ENCODE peak calls at places on chromosome 20, in four cellular contexts. E is PC-3, K is fibroblast of pulmonary artery, S is kidney. L is an unnamed sample.

GRCh38 chr20:38674178-38675133 is 49.8 kb upstream of the SLC32A1 start:
- DNase-seq in K (peak; percentile 57), S (no peak), E (no peak), L (no peak)

GRCh38 chr20:19275038-19275629 is 62.7 kb downstream of the SLC24A3 start:
- DNase-seq in S (no peak), K (no peak), E (no peak), L (peak; percentile 79)

GRCh38 chr20:9179867-9180266 is 111.0 kb downstream of the PLCB4 start:
- DNase-seq in K (no peak), E (no peak), S (no peak), L (no peak)

GRCh38 chr20:19397676-19398075 is 185.2 kb downstream of the SLC24A3 start:
- DNase-seq in E (no peak), K (no peak), S (no peak), L (peak; percentile 26)

GRCh38 chr20:20594171-20594530 is 118.3 kb downstream of the RALGAPA2 start:
- DNase-seq in S (no peak), E (peak; percentile 59), K (peak; percentile 57), L (peak; percentile 42)

GRCh38 chr20:4056880-4057279 is 41.5 kb upstream of the RNF24 start:
- DNase-seq in S (no peak), E (no peak), K (no peak), L (peak; percentile 45)

GRCh38 chr20:15289337-15289736 is 951.9 kb upstream of the FLRT3 start:
- DNase-seq in E (no peak), S (no peak), K (no peak), L (no peak)

GRCh38 chr20:48631114-48632016 is 196.4 kb downstream of the PREX1 start:
- DNase-seq in S (peak; percentile 40), E (no peak), K (peak; percentile 43), L (peak; percentile 32)

GRCh38 chr20:145877-146276 is 3.5 kb downstream of the DEFB126 start:
- DNase-seq in S (no peak), K (no peak), E (no peak), L (no peak)

GRCh38 chr20:59004493-59004762 is 2.6 kb downstream of the CTSZ start:
- DNase-seq in K (no peak), S (peak; percentile 78), E (no peak), L (no peak)

GRCh38 chr20:6635034-6635736 is 132.3 kb upstream of the BMP2 start:
- DNase-seq in S (no peak), K (no peak), E (no peak), L (no peak)

GRCh38 chr20:40897177-40897700 is 131.4 kb upstream of the TOP1 start:
- DNase-seq in K (no peak), S (no peak), E (no peak), L (no peak)

GRCh38 chr20:62855120-62855519 is 6.5 kb downstream of the TCFL5 start:
- DNase-seq in E (no peak), S (no peak), K (no peak), L (no peak)

GRCh38 chr20:21496452-21496851 is 17.4 kb downstream of the NKX2-2 start:
- DNase-seq in S (no peak), E (no peak), K (no peak), L (no peak)

GRCh38 chr20:59583428-59584277 is 20.7 kb upstream of the PHACTR3 start:
- DNase-seq in E (no peak), K (no peak), S (peak; percentile 93), L (no peak)

GRCh38 chr20:63698739-63699465 is 2.5 kb downstream of the TNFRSF6B start:
- DNase-seq in E (peak; percentile 90), K (peak; percentile 81), S (peak; percentile 95), L (peak; percentile 87)

GRCh38 chr20:55394592-55394991 is 610.7 kb downstream of the CBLN4 start:
- DNase-seq in S (no peak), E (no peak), K (no peak), L (no peak)

GRCh38 chr20:56928007-56928406 is 298.9 kb downstream of the TFAP2C start:
- DNase-seq in E (no peak), S (no peak), K (no peak), L (no peak)

GRCh38 chr20:56926501-56926900 is 297.4 kb downstream of the TFAP2C start:
- DNase-seq in S (no peak), E (no peak), K (no peak), L (no peak)

GRCh38 chr20:56933331-56933698 is 304.2 kb downstream of the TFAP2C start:
- DNase-seq in K (no peak), S (no peak), E (peak; percentile 82), L (no peak)

GRCh38 chr20:56932575-56933330 is 303.6 kb downstream of the TFAP2C start:
- DNase-seq in K (no peak), S (no peak), E (peak; percentile 53), L (no peak)

DNA sequence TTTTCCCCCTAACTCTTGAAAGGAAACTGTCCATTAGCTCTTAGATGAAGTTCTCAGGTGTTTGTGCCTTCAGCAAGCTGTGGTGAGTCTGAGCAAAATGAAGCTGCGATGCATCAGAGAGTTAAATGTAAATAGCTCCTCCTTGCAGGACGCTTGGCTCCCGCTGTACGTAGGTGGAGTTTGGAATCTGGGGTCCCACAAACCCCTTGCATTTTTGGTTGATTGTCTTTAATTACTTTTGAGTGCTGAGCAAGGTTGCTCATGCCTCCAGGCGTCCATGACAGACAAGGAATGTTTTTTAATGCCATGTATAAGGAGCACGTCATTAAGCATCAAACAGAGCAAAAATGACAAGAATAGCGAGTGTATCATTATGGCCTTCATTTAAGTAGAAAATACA is 300.5 kb downstream of the TFAP2C start:
- DNase-seq in S (no peak), E (no peak), K (no peak), L (no peak)
- H3K4me3 ChIP-seq in S (no peak overlapping the region), E (no peak overlapping the region), K (no peak overlapping the region), L (no peak overlapping the region)

DNA sequence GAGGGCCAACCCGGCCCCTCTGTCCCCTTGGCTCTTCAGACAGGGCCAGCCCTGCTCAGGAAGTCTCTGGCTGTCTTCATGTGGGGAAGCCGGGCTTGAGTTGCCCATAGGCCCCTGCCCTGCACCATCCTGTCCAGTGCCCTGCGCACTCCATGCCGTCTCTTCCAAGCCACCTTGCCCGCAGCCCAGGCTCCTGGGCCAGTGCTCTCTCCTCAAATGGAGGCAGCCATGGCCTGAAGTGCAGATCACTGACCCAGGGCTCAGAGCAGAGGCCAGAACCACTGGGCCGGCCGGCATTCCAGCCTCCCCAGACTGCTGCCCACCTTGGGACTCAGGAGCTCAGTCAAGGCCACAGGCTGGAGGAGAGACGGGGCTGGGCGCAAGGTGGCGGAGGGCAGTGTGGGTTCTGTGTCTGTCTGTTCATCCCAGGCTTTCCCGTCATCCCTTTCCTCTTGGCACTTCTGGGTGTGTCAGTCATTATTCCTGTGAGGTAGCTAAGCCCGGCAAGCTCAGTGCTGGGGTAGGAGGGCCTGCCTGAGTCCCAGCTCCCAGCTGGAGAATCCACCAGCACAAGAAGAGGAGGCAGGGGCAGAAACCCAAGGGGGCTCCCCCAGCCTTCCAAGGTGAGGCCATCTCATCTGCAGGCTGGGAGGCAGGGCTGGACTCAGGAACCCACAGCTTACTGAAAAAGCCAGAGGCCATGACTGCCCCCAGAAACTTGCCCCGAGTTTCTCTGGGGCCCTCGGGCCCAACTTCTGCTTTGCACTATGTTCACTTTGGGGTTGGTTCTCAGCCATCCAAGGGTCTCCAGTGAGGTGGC is 22.4 kb downstream of the SDCBP2 start:
- DNase-seq in S (no peak), E (no peak), K (no peak), L (no peak)
- H3K4me3 ChIP-seq in S (no peak overlapping the region), E (no peak overlapping the region), K (no peak overlapping the region), L (no peak overlapping the region)

GRCh38 chr20:53645582-53645897 is 51.9 kb upstream of the ZNF217 start:
- DNase-seq in E (no peak), K (no peak), S (no peak), L (no peak)

GRCh38 chr20:53642196-53643030 is 48.8 kb upstream of the ZNF217 start:
- DNase-seq in E (peak; percentile 82), K (peak; percentile 74), S (no peak), L (peak; percentile 96)

GRCh38 chr20:53639647-53640440 is 46.2 kb upstream of the ZNF217 start:
- DNase-seq in S (no peak), E (peak; percentile 29), K (no peak), L (no peak)

GRCh38 chr20:53646550-53646949 is 52.9 kb upstream of the ZNF217 start:
- DNase-seq in K (no peak), E (no peak), S (no peak), L (no peak)

DNA sequence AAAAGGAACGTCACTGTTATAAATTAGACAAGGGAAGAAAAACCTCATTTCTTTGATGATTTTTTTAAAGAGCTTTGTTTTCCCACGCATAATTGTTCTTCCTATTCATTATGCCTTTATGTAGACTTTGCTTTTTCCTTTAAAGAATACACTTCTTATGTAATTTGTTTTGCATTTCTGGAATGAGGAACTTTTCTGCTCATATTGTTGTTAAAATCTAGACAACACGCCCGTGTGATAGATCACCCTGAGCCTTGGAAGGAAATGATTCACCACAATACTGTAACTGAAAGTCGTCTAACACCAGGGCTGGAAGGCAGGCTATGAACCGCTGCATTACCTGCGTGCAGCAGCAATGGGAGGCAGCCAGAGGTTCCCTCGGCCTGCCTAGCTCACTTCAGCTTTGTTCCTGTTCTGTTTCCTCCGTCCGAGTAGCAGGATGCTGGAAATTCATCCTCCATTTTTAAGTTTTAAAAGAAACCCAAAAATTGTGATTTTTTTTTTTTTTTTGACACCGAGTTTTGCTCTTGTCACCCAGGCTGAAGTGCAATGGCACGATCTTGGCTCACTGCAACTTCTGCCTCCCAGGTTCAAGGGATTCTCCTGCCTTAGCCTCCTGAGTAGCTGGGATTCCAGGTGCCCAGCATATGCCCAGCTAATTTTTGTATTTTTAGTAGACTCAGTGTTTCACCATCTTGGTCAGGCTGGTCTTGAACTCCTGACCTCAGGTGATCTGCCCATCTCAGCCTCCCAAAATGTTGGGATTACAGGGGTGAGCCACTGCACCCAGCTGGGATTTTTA is 49.6 kb upstream of the ZNF217 start:
- DNase-seq in S (no peak), K (peak; percentile 83), E (peak; percentile 94), L (peak; percentile 97)
- H3K4me3 ChIP-seq in S (peak overlapping the region; percentile 47), K (peak overlapping the region; percentile 21), E (peak overlapping the region; percentile 51), L (peak overlapping the region; percentile 50)

DNA sequence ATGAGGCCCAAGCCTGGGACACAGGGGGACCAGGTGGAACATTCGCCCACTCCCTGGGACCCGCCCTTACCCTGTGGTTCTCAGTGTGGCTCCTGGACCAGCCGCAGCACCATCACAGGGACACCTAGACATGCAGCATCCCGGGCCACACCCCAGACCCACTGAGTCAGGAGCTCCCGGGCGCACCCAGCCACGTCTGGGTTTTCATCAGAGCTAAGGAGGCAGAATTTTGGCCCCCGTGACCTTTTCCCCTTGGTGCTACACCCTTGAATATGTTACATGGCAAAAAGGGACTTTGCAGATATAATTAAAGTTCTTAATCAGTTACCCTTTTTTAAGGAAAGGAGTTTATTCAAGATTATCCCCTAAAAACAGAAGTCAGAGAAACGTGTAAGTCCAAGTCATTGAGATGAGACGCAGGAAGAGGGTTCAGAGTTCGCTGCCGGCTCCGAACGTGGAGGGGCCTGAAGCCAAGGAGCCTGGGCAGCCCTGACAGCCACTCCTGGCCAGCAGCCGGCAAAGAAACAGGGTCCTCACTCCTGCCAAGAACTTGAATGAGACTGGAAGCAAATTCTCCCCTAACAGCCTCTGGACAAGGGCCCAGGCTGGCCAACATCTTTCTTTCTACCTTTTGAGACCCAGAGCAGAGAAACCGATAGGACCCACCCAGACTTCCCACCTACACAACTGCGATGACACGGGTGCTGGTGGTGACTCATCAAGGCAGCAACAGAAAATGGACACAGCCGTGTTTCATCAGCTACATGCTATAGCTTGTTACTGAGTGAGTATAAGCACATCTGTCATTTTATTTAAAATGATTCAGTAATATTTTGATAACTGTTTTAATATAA is 25.3 kb downstream of the BFSP1 start:
- DNase-seq in S (peak; percentile 69), K (peak; percentile 50), E (peak; percentile 30), L (peak; percentile 69)
- H3K4me3 ChIP-seq in S (no peak overlapping the region), K (no peak overlapping the region), E (peak overlapping the region; percentile 80), L (no peak overlapping the region)

GRCh38 chr20:57439993-57440392 is 48.8 kb downstream of the RBM38 start:
- DNase-seq in S (no peak), E (no peak), K (no peak), L (no peak)
- H3K4me3 ChIP-seq in S (no peak overlapping the region), E (no peak overlapping the region), K (no peak overlapping the region), L (no peak overlapping the region)

L was measured in NB4.